ENCODE peak calls at places on chromosomes 3 and 15, in eight cellular contexts. W is H9; K is coronary artery; N is NCI-H226; Z is activated CD8-positive, alpha-beta memory T cell treated with anti-CD3 and anti-CD28 coated beads, Interleukin-2, amount 10 ng/mL, durations not matched to agents 7 days and 5 days; C is activated T-cell treated with anti-CD3 and anti-CD28 coated beads for 24 hours; R is nucleus accumbens; F is pancreas. X is an unnamed sample.

GRCh38 chr15:99423186-99424130 is 142.3 kb upstream of the MEF2A start:
- DNase-seq in W (no peak), Z (no peak), C (no peak), R (no peak), K (no peak), F (no peak), N (no peak), X (no peak)

GRCh38 chr3:132638721-132639120 is 20.9 kb downstream of the ACAD11 start:
- DNase-seq in K (no peak), N (no peak), Z (no peak), R (no peak), F (no peak), C (no peak), W (no peak), X (no peak)

GRCh38 chr3:149381173-149382090 is 4.0 kb upstream of the TM4SF1 start:
- DNase-seq in C (no peak), F (no peak), R (no peak), Z (no peak), K (no peak), N (no peak), W (no peak), X (no peak)

GRCh38 chr3:135706758-135707375 is 258.7 kb upstream of the PPP2R3A start:
- DNase-seq in Z (no peak), R (no peak), C (no peak), K (no peak), F (no peak), N (peak), W (no peak), X (no peak)

GRCh38 chr15:59443341-59444081 is 5.5 kb downstream of the FAM81A start:
- DNase-seq in F (no peak), W (no peak), R (no peak), C (no peak), K (no peak), Z (no peak), N (no peak), X (no peak)

GRCh38 chr3:67610458-67610857 is 44.0 kb downstream of the SUCLG2 start:
- DNase-seq in C (no peak), K (no peak), N (peak), F (no peak), W (no peak), Z (no peak), R (no peak), X (no peak)

GRCh38 chr15:65287515-65287845 is 797 bp upstream of the PARP16 start:
- DNase-seq in R (no peak), Z (no peak), N (no peak), F (no peak), W (no peak), C (no peak), K (no peak), X (no peak)

GRCh38 chr15:39242345-39242744 is 338.5 kb upstream of the THBS1 start:
- DNase-seq in Z (no peak), K (no peak), W (no peak), R (no peak), N (peak), C (no peak), F (no peak), X (no peak)

GRCh38 chr3:182738583-182739514 is 54.5 kb upstream of the ATP11B start:
- DNase-seq in R (no peak), K (no peak), Z (no peak), C (no peak), N (peak), W (no peak), F (no peak), X (no peak)

GRCh38 chr3:26753109-26753508 is 130.5 kb downstream of the LRRC3B start:
- DNase-seq in C (no peak), W (no peak), Z (no peak), N (no peak), K (no peak), F (no peak), R (no peak), X (no peak)

GRCh38 chr3:151925876-151926275 is 52.4 kb downstream of the SUCNR1 start:
- DNase-seq in C (no peak), W (no peak), Z (no peak), F (no peak), K (no peak), R (no peak), N (peak), X (no peak)

GRCh38 chr3:67518196-67518595 is 136.2 kb downstream of the SUCLG2 start:
- DNase-seq in N (no peak), R (no peak), C (no peak), F (no peak), W (no peak), Z (no peak), K (no peak), X (no peak)

GRCh38 chr3:65877160-65877559 is 161.6 kb downstream of the MAGI1 start:
- DNase-seq in W (no peak), R (no peak), N (no peak), F (no peak), Z (no peak), C (no peak), K (no peak), X (no peak)

GRCh38 chr15:70768247-70768883 is 5.0 kb upstream of the UACA start:
- DNase-seq in K (no peak), N (peak), R (no peak), W (no peak), C (no peak), Z (no peak), F (no peak), X (no peak)

GRCh38 chr3:178560759-178561158 is 24.5 kb downstream of the KCNMB2 start:
- DNase-seq in Z (no peak), F (no peak), K (no peak), N (no peak), W (no peak), C (no peak), R (no peak), X (no peak)

GRCh38 chr15:32828507-32829186 is 110.8 kb downstream of the GREM1 start:
- DNase-seq in W (no peak), F (no peak), K (no peak), R (no peak), N (no peak), C (no peak), Z (no peak), X (no peak)